ENCODE peak calls at places on chromosomes 13 and 19, in nine cellular contexts. C is PC-3, J is tibial artery, L is dorsolateral prefrontal cortex, Q is Peyer's patch, A is body of pancreas, T is BE2C, N is AG04450, D is cardiac fibroblast. P is an unnamed sample.
A peak's percentile ranks its signal among the peaks of the same experiment; 100 is the strongest.

GRCh38 chr19:10191347-10191746 is 3.4 kb downstream of the DNMT1 start:
- DNase-seq in C (peak; percentile 46), J (peak; percentile 28), L (no peak), Q (no peak), A (peak; percentile 33), T (no peak), N (peak; percentile 79), D (peak; percentile 91), P (peak; percentile 53)

GRCh38 chr13:36219883-36220282 is 5.5 kb upstream of the SOHLH2 start:
- DNase-seq in C (no peak), J (no peak), L (no peak), Q (no peak), A (no peak), T (no peak), N (no peak), D (no peak), P (no peak)

GRCh38 chr13:107906131-107906530 is 309.2 kb downstream of the LIG4 start:
- DNase-seq in C (no peak), J (no peak), L (no peak), Q (no peak), A (no peak), T (no peak), N (no peak), D (no peak), P (no peak)

GRCh38 chr19:449916-450315 is 10.9 kb downstream of the SHC2 start:
- DNase-seq in C (no peak), J (no peak), L (no peak), Q (no peak), A (no peak), T (no peak), N (no peak), D (no peak), P (no peak)

GRCh38 chr13:100646030-100646673 is 28.4 kb downstream of the TMTC4 start:
- DNase-seq in C (peak; percentile 48), J (no peak), L (peak; percentile 82), Q (no peak), A (peak; percentile 19), T (peak; percentile 43), N (no peak), D (peak; percentile 54), P (no peak)

GRCh38 chr13:78468546-78469060 is 134.7 kb downstream of the POU4F1 start:
- DNase-seq in C (no peak), J (no peak), L (no peak), Q (no peak), A (no peak), T (no peak), N (no peak), D (no peak), P (no peak)

GRCh38 chr19:38291855-38292254 is 12.2 kb upstream of the C19orf33 start:
- DNase-seq in C (no peak), J (no peak), L (no peak), Q (no peak), A (no peak), T (no peak), N (no peak), D (no peak), P (no peak)

GRCh38 chr13:94233401-94233800 is 246.1 kb downstream of the DCT start:
- DNase-seq in C (peak; percentile 80), J (peak; percentile 25), L (peak; percentile 41), Q (no peak), A (no peak), T (peak; percentile 15), N (peak; percentile 79), D (peak; percentile 92), P (peak; percentile 69)

GRCh38 chr19:32265991-32266390 is 79.4 kb upstream of the ZNF507 start:
- DNase-seq in C (no peak), J (no peak), L (no peak), Q (no peak), A (no peak), T (no peak), N (no peak), D (no peak), P (no peak)

GRCh38 chr13:113043001-113043630 is 62.5 kb upstream of the F7 start:
- DNase-seq in C (no peak), J (no peak), L (peak; percentile 31), Q (no peak), A (no peak), T (no peak), N (no peak), D (no peak), P (no peak)

GRCh38 chr19:18488838-18489626 is 32.8 kb downstream of the ELL start:
- DNase-seq in C (peak; percentile 30), J (no peak), L (no peak), Q (no peak), A (peak; percentile 82), T (peak; percentile 72), N (no peak), D (no peak), P (no peak)
- TF ChIP-seq CTCF in C (peak; percentile 52), J (peak; percentile 20), L (peak; percentile 12), Q (no peak), A (peak; percentile 51), T (peak; percentile 70), N (peak; percentile 26), D (peak; percentile 13), P (peak; percentile 29)

GRCh38 chr19:35715355-35715809 is 2.4 kb upstream of the KMT2B start:
- DNase-seq in C (no peak), J (no peak), L (no peak), Q (no peak), A (no peak), T (no peak), N (no peak), D (no peak), P (no peak)
- H3K4me3 ChIP-seq in C (peak overlapping the region; percentile 91), J (peak overlapping the region; percentile 64), L (no peak overlapping the region), Q (peak overlapping the region; percentile 81), A (no peak overlapping the region), T (no peak overlapping the region), N (no peak overlapping the region), D (no peak overlapping the region), P (peak overlapping the region; percentile 84)

DNA sequence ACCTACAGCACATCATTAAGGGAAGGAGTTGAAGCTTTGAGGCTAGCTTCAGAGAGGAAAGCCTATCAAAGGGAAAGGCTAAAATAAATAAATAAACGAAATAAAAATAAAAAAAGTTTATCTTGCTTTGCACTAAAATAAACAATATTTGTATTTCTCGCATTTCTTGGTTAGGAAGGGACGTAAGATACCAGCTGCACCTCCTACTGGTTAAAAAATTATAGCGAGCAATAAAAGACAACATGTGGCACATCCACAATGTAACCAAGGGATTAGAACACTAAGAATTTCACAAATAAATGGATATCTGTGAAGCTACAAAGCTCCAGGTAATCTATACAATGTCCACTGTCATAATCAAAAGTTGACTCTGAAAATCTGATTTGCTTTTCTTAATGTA is 194.5 kb downstream of the DACH1 start:
- DNase-seq in C (peak; percentile 3), J (no peak), L (no peak), Q (no peak), A (no peak), T (no peak), N (no peak), D (peak; percentile 22), P (no peak)
- TF ChIP-seq CTCF in C (peak; percentile 41), J (no peak), L (no peak), Q (no peak), A (no peak), T (peak; percentile 53), N (peak; percentile 54), D (peak; percentile 30), P (no peak)

GRCh38 chr13:60836821-60837220 is 439.8 kb downstream of the TDRD3 start:
- DNase-seq in C (no peak), J (no peak), L (no peak), Q (no peak), A (no peak), T (no peak), N (no peak), D (no peak), P (no peak)
- H3K4me3 ChIP-seq in C (no peak overlapping the region), J (no peak overlapping the region), L (no peak overlapping the region), Q (no peak overlapping the region), A (no peak overlapping the region), T (no peak overlapping the region), N (no peak overlapping the region), D (no peak overlapping the region), P (no peak overlapping the region)

GRCh38 chr19:35241417-35241816 is 7.4 kb upstream of the LSR start:
- DNase-seq in C (no peak), J (no peak), L (no peak), Q (no peak), A (no peak), T (no peak), N (no peak), D (no peak), P (no peak)

GRCh38 chr19:35240322-35240721 is 8.5 kb upstream of the LSR start:
- DNase-seq in C (no peak), J (no peak), L (no peak), Q (peak; percentile 75), A (no peak), T (no peak), N (no peak), D (no peak), P (no peak)

GRCh38 chr19:35231956-35232746 is 3.6 kb upstream of the FAM187B start:
- DNase-seq in C (no peak), J (no peak), L (no peak), Q (no peak), A (no peak), T (no peak), N (no peak), D (no peak), P (no peak)

GRCh38 chr19:35232912-35233311 is 4.4 kb upstream of the FAM187B start:
- DNase-seq in C (no peak), J (no peak), L (no peak), Q (no peak), A (no peak), T (no peak), N (no peak), D (no peak), P (no peak)

GRCh38 chr19:35236638-35237400 is 8.3 kb upstream of the FAM187B start:
- DNase-seq in C (peak; percentile 7), J (no peak), L (no peak), Q (peak; percentile 68), A (no peak), T (no peak), N (no peak), D (no peak), P (no peak)
- TF ChIP-seq CTCF in C (no peak), J (no peak), L (no peak), Q (no peak), A (no peak), T (no peak), N (no peak), D (no peak), P (peak; percentile 18)

GRCh38 chr13:33800646-33801186 is 17.2 kb upstream of the RFC3 start:
- DNase-seq in C (no peak), J (no peak), L (no peak), Q (no peak), A (no peak), T (no peak), N (no peak), D (no peak), P (no peak)
- H3K4me3 ChIP-seq in C (peak overlapping the region; percentile 29), J (no peak overlapping the region), L (no peak overlapping the region), Q (no peak overlapping the region), A (no peak overlapping the region), T (no peak overlapping the region), N (peak overlapping the region; percentile 12), D (no peak overlapping the region), P (no peak overlapping the region)

P was measured in HFF-Myc.